ENCODE peak calls at places on chromosome 1, in four cellular contexts. P, Y, E and W are unnamed samples.

GRCh38 chr1:201191723-201192477 is 1.3 kb downstream of the IGFN1 start:
- DNase-seq in P (no peak), Y (peak; percentile 98), E (no peak), W (peak; percentile 13)

GRCh38 chr1:74222701-74223100 is 12.5 kb upstream of the TNNI3K start:
- DNase-seq in P (no peak), Y (peak; percentile 47), E (no peak), W (no peak)

GRCh38 chr1:234069760-234070159 is 165.3 kb downstream of the SLC35F3 start:
- DNase-seq in P (no peak), Y (no peak), E (no peak), W (no peak)

GRCh38 chr1:145425436-145426029 is at the start of gene NBPF20:
- DNase-seq in P (peak; percentile 88), Y (peak; percentile 40), E (peak; percentile 35), W (peak; percentile 78)

GRCh38 chr1:172342584-172343245 is 77.8 kb upstream of the C1orf105 start:
- DNase-seq in P (no peak), Y (no peak), E (peak; percentile 76), W (peak; percentile 68)

GRCh38 chr1:3011631-3012510 is 9.4 kb upstream of the ACTRT2 start:
- DNase-seq in P (no peak), Y (no peak), E (no peak), W (no peak)

GRCh38 chr1:207863893-207864535 is 46.9 kb downstream of the CD34 start:
- DNase-seq in P (no peak), Y (no peak), E (peak; percentile 70), W (peak; percentile 24)

GRCh38 chr1:62082456-62083363 is 111.9 kb upstream of the L1TD1 start:
- DNase-seq in P (peak; percentile 51), Y (peak; percentile 34), E (no peak), W (peak; percentile 55)

GRCh38 chr1:2941040-2941439 is 80.2 kb upstream of the ACTRT2 start:
- DNase-seq in P (no peak), Y (no peak), E (no peak), W (no peak)

GRCh38 chr1:162230096-162230495 is 146.6 kb downstream of the SPATA46 start:
- DNase-seq in P (no peak), Y (no peak), E (no peak), W (peak; percentile 72)

GRCh38 chr1:221648201-221648600 is 93.7 kb downstream of the DUSP10 start:
- DNase-seq in P (no peak), Y (no peak), E (no peak), W (no peak)

GRCh38 chr1:92844439-92844838 is 12.6 kb downstream of the RPL5 start:
- DNase-seq in P (no peak), Y (no peak), E (no peak), W (no peak)

GRCh38 chr1:207987164-207987563 is 76.2 kb upstream of the CD34 start:
- DNase-seq in P (no peak), Y (no peak), E (no peak), W (peak; percentile 32)

GRCh38 chr1:14661220-14661619 is 62.7 kb downstream of the KAZN start:
- DNase-seq in P (no peak), Y (no peak), E (no peak), W (no peak)

GRCh38 chr1:222068937-222069336 is 327.0 kb upstream of the DUSP10 start:
- DNase-seq in P (no peak), Y (no peak), E (no peak), W (no peak)

GRCh38 chr1:80048706-80049105 is 1042.2 kb upstream of the ADGRL4 start:
- DNase-seq in P (no peak), Y (no peak), E (no peak), W (no peak)

GRCh38 chr1:44775930-44776748 is 799 bp downstream of the RPS8 start:
- DNase-seq in P (no peak), Y (no peak), E (no peak), W (peak; percentile 36)

GRCh38 chr1:16718908-16719533 is 21.3 kb upstream of the RNU1-4 start:
- DNase-seq in P (peak; percentile 35), Y (no peak), E (no peak), W (peak; percentile 9)

GRCh38 chr1:201637282-201638076 is 98.6 kb downstream of the NAV1 start:
- DNase-seq in P (no peak), Y (peak; percentile 68), E (no peak), W (no peak)

GRCh38 chr1:160362168-160362941 is 4.5 kb upstream of the NHLH1 start:
- DNase-seq in P (peak; percentile 78), Y (no peak), E (no peak), W (no peak)

GRCh38 chr1:197521118-197521739 is 253.2 kb downstream of the CRB1 start:
- DNase-seq in P (peak; percentile 48), Y (peak; percentile 44), E (no peak), W (peak; percentile 46)

GRCh38 chr1:155272466-155273133 is 704 bp downstream of the CLK2 start:
- DNase-seq in P (peak; percentile 34), Y (peak; percentile 67), E (no peak), W (peak; percentile 57)

GRCh38 chr1:89171067-89171438 is 4.8 kb downstream of the GBP7 start:
- DNase-seq in P (no peak), Y (no peak), E (no peak), W (no peak)

DNA sequence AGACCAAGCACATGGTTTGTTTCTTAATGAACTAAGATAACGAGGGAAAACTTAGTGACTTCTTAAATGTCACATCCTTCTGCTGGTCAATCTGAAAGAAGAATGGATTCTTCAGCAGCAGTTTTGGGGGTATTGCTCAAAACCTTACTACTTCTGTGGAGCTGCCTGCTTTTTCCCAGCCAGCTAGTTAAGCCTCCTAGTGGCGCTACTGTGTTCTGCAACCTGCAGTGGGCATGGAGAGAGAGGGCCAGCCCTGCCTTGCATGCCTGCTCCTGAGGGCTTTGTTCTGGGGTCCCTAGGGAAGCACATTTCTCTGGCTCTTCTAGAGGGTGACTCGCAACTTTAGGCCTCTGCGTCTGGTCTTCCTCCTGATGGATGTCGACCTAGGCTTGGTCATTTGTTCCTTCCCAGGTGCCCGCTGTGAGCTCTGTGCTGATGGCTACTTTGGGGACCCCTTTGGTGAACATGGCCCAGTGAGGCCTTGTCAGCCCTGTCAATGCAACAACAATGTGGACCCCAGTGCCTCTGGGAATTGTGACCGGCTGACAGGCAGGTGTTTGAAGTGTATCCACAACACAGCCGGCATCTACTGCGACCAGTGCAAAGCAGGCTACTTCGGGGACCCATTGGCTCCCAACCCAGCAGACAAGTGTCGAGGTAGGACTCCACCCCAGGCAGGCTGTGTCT is 42.0 kb downstream of the LAMC2 start:
- DNase-seq in P (peak; percentile 51), Y (peak; percentile 41), E (no peak), W (peak; percentile 54)
- H3K27ac ChIP-seq in P (no peak overlapping the region), Y (no peak overlapping the region), E (no peak overlapping the region), W (no peak overlapping the region)

GRCh38 chr1:22370190-22370498 is 81.5 kb upstream of the ZBTB40 start:
- DNase-seq in P (no peak), Y (no peak), E (no peak), W (no peak)
- H3K27me3 ChIP-seq in P (peaks cover 14% of the 10 kb centered on the region), Y (peaks cover 52% of the 10 kb centered on the region), E (peaks cover 6% of the 10 kb centered on the region), W (peaks cover 2% of the 10 kb centered on the region)

DNA sequence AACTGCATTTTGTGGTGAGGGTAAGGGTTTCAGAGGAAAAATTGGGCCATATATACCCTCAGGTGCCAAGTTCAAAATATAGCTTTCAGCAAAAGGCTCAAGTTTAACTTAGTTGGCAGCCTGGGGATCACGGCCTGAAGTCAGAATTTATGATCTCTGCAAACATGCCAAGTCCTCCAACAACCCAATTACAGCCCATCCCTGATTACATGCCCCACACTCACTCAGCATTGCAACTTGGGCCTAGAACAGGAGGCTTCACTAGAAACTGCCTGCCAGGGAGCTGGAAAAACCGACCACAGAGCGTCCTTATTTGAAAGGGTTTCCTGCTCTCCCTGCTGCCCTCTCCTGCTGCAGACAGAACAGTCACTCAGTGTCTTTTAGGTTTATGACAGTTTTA is 12.4 kb downstream of the FYB2 start:
- DNase-seq in P (no peak), Y (no peak), E (no peak), W (no peak)
- TF ChIP-seq FOS in P (no peak), Y (no peak), E (no peak), W (no peak)

GRCh38 chr1:32741067-32741416 is 38.5 kb upstream of the SYNC start:
- DNase-seq in P (no peak), Y (no peak), E (no peak), W (no peak)

GRCh38 chr1:32743380-32744062 is 41.0 kb upstream of the SYNC start:
- DNase-seq in P (no peak), Y (no peak), E (no peak), W (peak; percentile 67)

GRCh38 chr1:32742956-32743355 is 40.4 kb upstream of the SYNC start:
- DNase-seq in P (peak; percentile 34), Y (no peak), E (no peak), W (no peak)

GRCh38 chr1:32741417-32742131 is 39.0 kb upstream of the SYNC start:
- DNase-seq in P (peak; percentile 91), Y (no peak), E (no peak), W (no peak)

DNA sequence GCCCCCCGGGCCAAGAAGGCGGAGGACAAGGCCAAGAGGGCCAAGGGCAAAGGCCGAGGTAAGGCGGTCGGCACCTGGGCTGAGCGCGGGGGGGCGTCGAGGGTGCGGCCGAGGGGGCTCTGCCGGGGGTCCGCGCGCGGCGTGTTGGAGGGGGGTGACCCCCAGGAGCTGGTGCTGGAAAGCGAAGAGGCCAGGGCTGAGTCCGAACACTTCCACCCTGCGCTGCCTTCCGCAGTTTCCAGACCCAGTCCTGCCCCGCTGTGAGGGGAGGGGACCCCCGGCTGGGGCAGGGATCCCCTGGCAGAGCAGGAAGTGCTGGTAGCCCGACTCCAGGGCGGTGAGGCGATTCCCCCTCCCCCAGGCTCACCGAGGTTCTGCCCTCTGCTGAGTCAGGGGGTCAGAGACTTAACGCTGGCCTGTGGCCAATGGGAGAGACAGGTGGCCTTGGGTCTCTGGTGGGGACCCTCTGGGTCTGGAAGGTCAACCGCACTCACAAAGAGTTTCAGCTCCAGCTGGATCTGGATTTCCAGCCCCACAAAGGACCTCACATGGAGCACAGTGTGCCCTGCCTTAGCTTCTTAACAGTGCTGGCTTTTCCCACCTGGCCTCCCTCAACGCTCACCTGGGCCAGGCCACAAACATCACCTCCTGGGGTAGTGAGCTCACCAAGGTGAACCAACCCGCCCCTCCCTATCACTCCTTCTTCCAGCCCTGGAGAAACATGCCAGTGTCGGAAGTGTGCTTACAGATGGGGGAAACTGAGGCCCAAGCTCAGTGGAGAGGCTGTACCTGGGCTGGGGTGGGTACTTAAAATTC is 39.8 kb upstream of the SYNC start:
- DNase-seq in P (peak; percentile 51), Y (no peak), E (no peak), W (no peak)
- H3K27ac ChIP-seq in P (peak overlapping the region; percentile 30), Y (peak overlapping the region; percentile 11), E (no peak overlapping the region), W (no peak overlapping the region)

DNA sequence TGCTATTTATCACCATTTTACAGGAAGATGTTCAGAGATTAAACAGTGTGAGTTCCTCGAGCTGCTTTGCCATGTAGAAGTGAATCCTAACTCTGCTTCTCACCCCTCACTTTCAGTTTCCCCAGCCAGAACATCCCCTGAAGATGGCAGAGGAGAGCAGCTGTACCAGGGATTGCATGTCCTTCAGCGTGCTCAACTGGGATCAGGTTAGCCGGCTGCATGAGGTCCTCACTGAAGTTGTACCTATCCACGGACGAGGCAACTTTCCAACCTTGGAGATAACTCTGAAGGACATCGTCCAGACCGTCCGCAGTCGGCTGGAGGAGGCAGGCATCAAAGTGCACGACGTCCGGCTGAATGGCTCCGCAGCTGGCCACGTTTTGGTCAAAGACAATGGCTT is 16.9 kb downstream of the TENT5C start:
- DNase-seq in P (no peak), Y (no peak), E (no peak), W (no peak)
- H3K27me3 ChIP-seq in P (no peaks in the 10 kb centered on the region), Y (no peaks in the 10 kb centered on the region), E (peaks cover 3% of the 10 kb centered on the region), W (peaks cover 8% of the 10 kb centered on the region)

DNA sequence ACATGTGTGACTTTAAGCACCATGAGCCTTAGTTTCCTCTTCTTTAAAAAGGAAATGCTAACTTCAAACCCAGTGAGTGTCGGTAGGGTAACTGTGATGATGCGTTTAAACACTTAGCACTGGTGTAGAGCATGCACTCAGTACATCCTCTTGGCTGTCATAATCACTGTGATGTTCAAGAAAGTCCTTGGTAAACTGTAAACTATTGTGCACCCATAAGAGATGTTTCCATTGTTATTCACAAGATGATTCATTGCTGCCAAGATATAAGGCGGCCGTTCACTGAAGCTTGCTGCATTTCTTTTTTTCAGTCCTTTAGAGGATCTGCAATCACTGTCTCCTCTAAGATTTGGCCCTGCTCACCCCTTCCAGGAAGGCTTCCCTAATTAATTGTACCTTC is 61.8 kb upstream of the DAB1 start:
- DNase-seq in P (no peak), Y (peak; percentile 76), E (no peak), W (peak; percentile 19)
- TF ChIP-seq FOS in P (no peak), Y (no peak), E (no peak), W (no peak)